ENCODE peak calls at places on chromosomes 12 and 14, in five cellular contexts. U, T, D, M and Y are unnamed samples.

GRCh38 chr12:12683298-12683697 is 12.7 kb downstream of the GPR19 start:
- DNase-seq in M (no peak), D (no peak), T (no peak), U (no peak), Y (no peak)

GRCh38 chr14:105157872-105158271 is 10.7 kb downstream of the JAG2 start:
- DNase-seq in T (no peak), M (no peak), D (no peak), U (no peak), Y (no peak)

GRCh38 chr12:41058266-41058665 is 129.9 kb upstream of the PDZRN4 start:
- DNase-seq in M (no peak), T (no peak), D (no peak), U (no peak), Y (no peak)

GRCh38 chr14:65446159-65446558 is 33.6 kb downstream of the FUT8 start:
- DNase-seq in M (no peak), T (no peak), D (no peak), U (no peak), Y (no peak)

GRCh38 chr12:112843272-112843671 is 51.7 kb downstream of the RPH3A start:
- DNase-seq in M (peak), T (no peak), U (no peak), D (no peak), Y (no peak)

GRCh38 chr14:37903561-37904191 is 304.0 kb upstream of the SSTR1 start:
- DNase-seq in D (no peak), U (peak), T (peak), M (peak), Y (peak)

GRCh38 chr12:89326260-89327040 is 25.9 kb downstream of the DUSP6 start:
- DNase-seq in D (no peak), M (no peak), T (no peak), U (no peak), Y (no peak)

GRCh38 chr14:35121026-35121886 is 534 bp downstream of the PPP2R3C start:
- DNase-seq in U (no peak), T (no peak), D (no peak), M (no peak), Y (no peak)

GRCh38 chr12:121992059-121992879 is 29.4 kb upstream of the BCL7A start:
- DNase-seq in T (peak), D (peak), M (no peak), U (no peak), Y (no peak)

GRCh38 chr14:20658246-20658645 is 16.8 kb upstream of the OR6S1 start:
- DNase-seq in M (no peak), D (no peak), T (no peak), U (no peak), Y (no peak)

GRCh38 chr14:58362798-58363412 is 32.8 kb upstream of the TOMM20L start:
- DNase-seq in D (no peak), M (peak), U (peak), T (peak), Y (peak)

GRCh38 chr14:58368951-58369350 is 26.8 kb upstream of the TOMM20L start:
- DNase-seq in U (no peak), M (no peak), T (no peak), D (no peak), Y (no peak)

GRCh38 chr14:58367296-58367695 is 28.4 kb upstream of the TOMM20L start:
- DNase-seq in M (no peak), U (no peak), T (no peak), D (no peak), Y (no peak)
- TF ChIP-seq FOXM1 in M (no peak), U (no peak), T (no peak), D (no peak), Y (no peak)

DNA sequence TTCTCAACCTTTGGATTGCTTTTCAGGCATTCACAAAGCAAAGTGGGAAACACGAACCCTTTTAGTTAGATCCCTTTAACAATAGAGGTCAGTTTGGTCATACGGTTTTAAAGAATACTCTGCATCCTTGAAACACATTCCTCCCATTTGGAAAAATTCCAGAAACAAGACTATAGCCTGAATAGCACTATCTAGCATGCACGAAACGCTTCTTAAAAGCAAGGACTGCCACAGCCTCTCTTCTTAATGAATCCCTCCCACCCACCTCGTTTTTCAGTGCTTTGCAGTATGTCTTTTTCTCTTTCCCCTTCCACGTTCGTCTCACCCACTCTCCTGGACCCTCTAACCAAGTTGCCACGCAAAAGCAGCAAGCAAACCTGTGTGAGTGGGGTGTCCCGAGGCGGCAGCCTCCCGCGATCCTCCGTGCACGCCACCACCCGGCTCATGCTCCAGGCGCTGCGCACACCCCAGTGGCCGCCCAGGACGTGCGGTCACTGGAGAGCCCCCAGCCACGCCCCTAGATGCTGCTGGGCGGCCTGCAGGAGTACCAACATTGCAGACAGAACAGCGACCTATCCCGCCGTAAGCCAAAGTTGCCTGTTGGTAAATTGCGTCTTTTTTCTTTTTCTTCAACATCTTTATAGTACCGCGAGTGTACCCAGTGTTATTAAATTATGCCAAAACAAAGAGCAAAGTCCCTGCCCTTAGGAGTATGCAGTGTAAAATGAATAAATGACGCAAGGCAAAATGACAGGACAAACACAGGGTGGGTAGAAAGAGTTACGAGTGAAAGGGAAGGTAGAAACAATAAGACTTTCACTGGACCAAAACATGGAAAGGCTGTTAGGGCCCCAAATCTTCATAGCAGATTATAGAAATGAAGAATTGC is at the start of gene SLC38A4:
- DNase-seq in U (peak), T (peak), M (peak), D (no peak), Y (peak)
- TF ChIP-seq FOXM1 in U (no peak), T (no peak), M (no peak), D (no peak), Y (no peak)

DNA sequence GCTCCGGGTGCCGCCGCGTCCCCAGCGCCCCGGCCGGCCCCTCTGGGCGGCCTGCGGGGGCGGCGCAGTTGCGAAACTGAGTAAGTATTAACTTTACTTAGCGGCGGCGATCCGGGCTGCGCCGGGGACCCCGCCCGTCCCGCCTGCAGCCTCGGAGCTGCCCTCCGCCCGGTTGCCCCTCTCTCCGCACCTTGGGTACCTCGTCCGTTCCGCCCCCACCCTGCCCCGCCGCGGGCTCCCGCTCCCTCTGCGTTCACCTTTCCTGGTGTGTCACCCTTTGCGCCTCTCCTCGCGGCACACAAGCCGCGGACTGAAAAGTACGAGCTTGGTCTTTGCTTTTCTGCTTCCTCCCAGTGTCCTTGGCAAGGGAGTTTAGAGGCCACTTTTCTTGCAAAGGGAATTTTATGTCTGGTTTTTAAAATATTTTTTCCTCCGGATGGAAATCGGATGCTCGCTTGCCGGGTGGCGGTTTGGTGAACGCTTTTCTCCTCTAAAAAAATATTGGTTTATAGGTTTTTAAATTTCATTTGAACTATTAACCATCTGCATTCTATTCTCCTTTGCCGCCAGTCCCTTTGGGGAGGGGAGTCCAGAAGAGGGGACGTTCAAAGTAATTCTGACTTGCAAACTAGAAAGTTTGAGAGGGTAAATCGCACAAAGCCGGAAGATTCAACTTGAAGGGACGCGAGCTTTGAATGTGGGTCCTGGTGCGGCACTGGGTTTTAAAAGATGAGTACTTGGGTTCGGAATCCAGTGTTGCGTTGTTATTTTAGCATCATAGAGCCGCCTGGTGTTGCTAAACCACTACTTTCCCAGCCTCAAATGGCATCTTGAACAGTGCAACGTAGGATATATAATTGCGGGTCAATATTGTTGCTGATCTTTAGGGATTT is 833 bp downstream of the RASSF8 start:
- DNase-seq in U (no peak), M (peak), D (no peak), T (no peak), Y (peak)
- TF ChIP-seq FOXM1 in U (no peak), M (no peak), D (no peak), T (no peak), Y (no peak)

GRCh38 chr12:86373813-86374212 is 117.6 kb upstream of the MGAT4C start:
- DNase-seq in D (no peak), M (no peak), U (no peak), T (no peak), Y (no peak)
- TF ChIP-seq FOXM1 in D (no peak), M (no peak), U (no peak), T (no peak), Y (no peak)

DNA sequence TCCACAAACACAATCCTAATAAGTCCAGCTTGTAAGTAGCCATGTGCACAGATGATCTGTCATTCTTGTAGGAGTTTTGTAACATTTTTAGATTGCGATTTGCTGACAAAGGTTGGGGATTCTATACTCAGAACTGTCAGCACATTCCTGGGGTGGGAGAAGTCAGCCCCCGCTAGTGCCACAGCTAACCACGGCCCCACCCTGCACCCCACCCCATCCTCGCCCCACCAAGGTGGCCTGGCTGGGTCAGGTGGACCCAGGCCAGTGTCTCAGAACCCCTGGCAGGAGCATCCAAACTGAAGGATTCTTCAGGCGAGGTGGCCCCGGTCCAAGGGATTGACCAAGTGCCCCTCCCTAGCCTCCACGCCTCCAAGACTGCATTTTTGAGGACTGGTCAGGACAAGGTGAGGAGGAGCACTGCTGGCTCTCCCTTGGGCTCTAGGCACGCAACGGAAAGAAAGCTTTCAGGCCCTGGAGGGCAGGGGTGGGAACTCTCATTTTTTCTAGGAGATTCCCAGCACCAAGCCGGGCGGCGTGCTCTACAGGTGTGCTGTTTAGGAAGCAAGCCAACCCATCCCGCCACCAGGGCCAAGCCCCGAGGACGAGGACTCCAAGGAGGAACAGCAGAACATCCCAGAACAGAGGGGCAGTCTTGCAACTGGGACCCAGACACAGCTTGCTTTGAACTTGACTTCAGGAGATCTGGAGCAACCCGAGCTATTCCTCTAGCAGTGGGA is 172.8 kb downstream of the BCL11B start:
- DNase-seq in T (no peak), U (no peak), D (no peak), M (no peak), Y (no peak)
- TF ChIP-seq FOXM1 in T (no peak), U (no peak), D (no peak), M (no peak), Y (no peak)